ENCODE peak calls at places on chromosomes 5 and 9, in seven cellular contexts. W is transverse colon; F is effector memory CD4-positive, alpha-beta T cell; Q is mammary epithelial cell; O is CD8-positive, alpha-beta memory T cell; L is RWPE2; X is SK-N-SH. T is an unnamed sample. For H3K4me1, the result is how much of the 10 kb centered on the place peaks cover.

GRCh38 chr9:87039809-87040392 is 92.6 kb upstream of the GAS1 start:
- DNase-seq in W (no peak), F (no peak), Q (peak), O (no peak), L (no peak), X (no peak), T (no peak)

GRCh38 chr5:73821003-73821402 is 195.0 kb downstream of the ARHGEF28 start:
- DNase-seq in W (no peak), F (no peak), Q (no peak), O (no peak), L (no peak), X (no peak), T (no peak)

GRCh38 chr5:95731571-95732554 is 727 bp downstream of the RHOBTB3 start:
- DNase-seq in W (peak), F (no peak), Q (peak), O (peak), L (peak), X (peak), T (peak)

GRCh38 chr9:4828776-4829175 is 36.0 kb downstream of the RCL1 start:
- DNase-seq in W (no peak), F (no peak), Q (no peak), O (no peak), L (no peak), X (no peak), T (no peak)

GRCh38 chr9:83707518-83707767 is 315 bp downstream of the UBQLN1 start:
- DNase-seq in W (no peak), F (no peak), Q (peak), O (no peak), L (peak), X (no peak), T (no peak)

GRCh38 chr9:97923529-97924108 is 1.3 kb upstream of the TRMO start:
- DNase-seq in W (peak), F (peak), Q (peak), O (peak), L (no peak), X (peak), T (peak)

GRCh38 chr9:130301483-130302286 is 36.1 kb downstream of the HMCN2 start:
- DNase-seq in W (peak), F (no peak), Q (no peak), O (no peak), L (no peak), X (peak), T (no peak)

GRCh38 chr5:148469446-148470062 is 85.8 kb downstream of the FBXO38 start:
- DNase-seq in W (no peak), F (no peak), Q (no peak), O (no peak), L (no peak), X (no peak), T (no peak)

GRCh38 chr9:93083592-93084470 is 12.2 kb upstream of the CARD19 start:
- DNase-seq in W (no peak), F (no peak), Q (no peak), O (no peak), L (no peak), X (peak), T (no peak)

GRCh38 chr5:53679261-53679660 is 118.8 kb downstream of the NDUFS4 start:
- DNase-seq in W (no peak), F (no peak), Q (peak), O (no peak), L (no peak), X (no peak), T (no peak)

GRCh38 chr9:87193925-87194380 is 246.6 kb upstream of the GAS1 start:
- DNase-seq in W (no peak), F (no peak), Q (peak), O (no peak), L (no peak), X (no peak), T (no peak)

GRCh38 chr9:33351547-33351946 is 50.8 kb downstream of the AQP7 start:
- DNase-seq in W (no peak), F (no peak), Q (peak), O (no peak), L (no peak), X (no peak), T (no peak)

GRCh38 chr9:109705515-109705914 is 74.5 kb upstream of the PALM2AKAP2 start:
- DNase-seq in W (no peak), F (no peak), Q (peak), O (no peak), L (no peak), X (no peak), T (no peak)

GRCh38 chr5:318341-318897 is 3.1 kb upstream of the AHRR start:
- DNase-seq in W (no peak), F (no peak), Q (peak), O (no peak), L (peak), X (no peak), T (no peak)

GRCh38 chr9:14339746-14340145 is 25.8 kb upstream of the NFIB start:
- DNase-seq in W (no peak), F (no peak), Q (no peak), O (no peak), L (no peak), X (no peak), T (no peak)

GRCh38 chr9:134369416-134370212 is 43.4 kb downstream of the RXRA start:
- DNase-seq in W (no peak), F (no peak), Q (no peak), O (no peak), L (no peak), X (no peak), T (no peak)
- H3K4me1 ChIP-seq in W (under half), F (under half), Q (half or more), O (under half), L (half or more), X (under half), T (under half)

GRCh38 chr5:6687501-6687900 is 25.7 kb upstream of the TENT4A start:
- DNase-seq in W (no peak), F (no peak), Q (no peak), O (no peak), L (no peak), X (no peak), T (no peak)
- H3K4me3 ChIP-seq in W (no peak), F (no peak), Q (no peak), O (no peak), L (no peak), X (no peak), T (no peak)

DNA sequence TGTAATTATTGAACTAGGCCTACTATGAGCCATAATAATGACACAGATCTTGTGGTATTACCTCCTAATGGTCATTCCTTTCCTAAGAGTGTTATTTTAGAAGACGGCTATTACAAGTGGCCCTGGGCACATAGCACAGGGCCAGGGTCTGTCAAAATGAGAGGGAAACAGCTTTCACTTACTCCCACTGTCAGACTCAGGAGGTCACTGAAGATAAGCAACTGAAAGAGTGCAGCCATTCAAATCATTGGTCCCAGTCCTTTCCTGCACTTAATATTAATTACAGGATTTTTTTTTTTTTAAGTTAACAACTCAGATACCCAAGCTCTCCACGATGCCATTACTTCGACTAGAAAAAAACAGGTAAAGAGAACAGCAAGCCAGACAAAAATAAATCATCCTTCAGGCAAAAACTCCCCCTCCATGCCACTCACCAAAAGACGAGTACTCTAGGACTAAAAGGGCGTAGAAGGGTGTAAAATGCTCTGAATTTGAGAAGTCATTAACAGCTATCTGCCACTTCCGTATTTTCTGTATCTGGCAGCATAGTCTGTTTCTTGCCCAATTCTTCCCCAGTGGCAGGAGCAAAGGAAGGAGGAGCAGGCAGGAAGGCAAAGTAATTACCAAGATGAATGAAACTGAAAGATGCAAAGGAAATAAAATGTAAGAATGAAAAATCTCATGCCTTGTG is 87.4 kb downstream of the ZNF608 start:
- DNase-seq in W (no peak), F (no peak), Q (no peak), O (no peak), L (no peak), X (no peak), T (no peak)
- H3K4me1 ChIP-seq in W (half or more), F (under half), Q (half or more), O (under half), L (under half), X (half or more), T (under half)

GRCh38 chr5:177447611-177448243 is 1.1 kb downstream of the PRR7 start:
- DNase-seq in W (no peak), F (no peak), Q (peak), O (no peak), L (peak), X (peak), T (no peak)
- H3K4me3 ChIP-seq in W (no peak), F (peak), Q (peak), O (peak), L (peak), X (peak), T (no peak)

GRCh38 chr9:124216474-124217176 is 41.1 kb upstream of the NEK6 start:
- DNase-seq in W (peak), F (no peak), Q (no peak), O (no peak), L (peak), X (no peak), T (no peak)

GRCh38 chr9:124215956-124216355 is 41.8 kb upstream of the NEK6 start:
- DNase-seq in W (no peak), F (no peak), Q (no peak), O (no peak), L (peak), X (no peak), T (no peak)

GRCh38 chr9:124219290-124219605 is 38.5 kb upstream of the NEK6 start:
- DNase-seq in W (no peak), F (no peak), Q (no peak), O (no peak), L (no peak), X (no peak), T (no peak)

GRCh38 chr9:124218438-124219289 is 39.1 kb upstream of the NEK6 start:
- DNase-seq in W (peak), F (no peak), Q (peak), O (no peak), L (peak), X (no peak), T (peak)

DNA sequence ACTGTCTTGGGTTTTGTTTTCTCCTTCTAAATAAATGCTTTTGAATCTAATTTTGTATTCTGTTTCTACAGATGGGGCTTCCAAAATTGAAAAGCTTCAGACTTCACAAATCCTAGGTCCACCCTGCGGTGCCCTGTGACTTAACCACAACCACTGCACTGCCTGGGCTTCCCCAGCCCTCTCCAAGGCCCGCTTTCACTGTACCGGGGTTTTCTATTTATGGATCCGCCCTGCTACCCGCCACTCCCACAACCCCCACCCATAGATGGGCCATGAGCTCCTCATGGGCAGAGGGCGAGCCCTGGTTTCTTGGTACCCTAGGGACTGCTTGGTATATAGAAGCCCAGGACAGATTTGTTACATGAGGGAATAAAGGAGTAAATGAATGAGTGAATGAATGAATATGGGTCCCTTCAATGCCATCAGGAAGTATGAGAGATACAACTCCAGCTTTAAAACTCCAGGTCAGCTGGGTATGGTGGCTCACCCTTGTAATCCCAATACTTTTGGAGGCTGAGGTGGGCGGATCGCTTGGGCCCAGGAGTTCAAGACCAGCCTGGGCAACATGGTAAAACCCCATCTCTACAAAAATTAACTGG is 39.8 kb upstream of the NEK6 start:
- DNase-seq in W (no peak), F (no peak), Q (no peak), O (no peak), L (peak), X (no peak), T (no peak)
- H3K4me1 ChIP-seq in W (under half), F (under half), Q (under half), O (half or more), L (under half), X (under half), T (half or more)

DNA sequence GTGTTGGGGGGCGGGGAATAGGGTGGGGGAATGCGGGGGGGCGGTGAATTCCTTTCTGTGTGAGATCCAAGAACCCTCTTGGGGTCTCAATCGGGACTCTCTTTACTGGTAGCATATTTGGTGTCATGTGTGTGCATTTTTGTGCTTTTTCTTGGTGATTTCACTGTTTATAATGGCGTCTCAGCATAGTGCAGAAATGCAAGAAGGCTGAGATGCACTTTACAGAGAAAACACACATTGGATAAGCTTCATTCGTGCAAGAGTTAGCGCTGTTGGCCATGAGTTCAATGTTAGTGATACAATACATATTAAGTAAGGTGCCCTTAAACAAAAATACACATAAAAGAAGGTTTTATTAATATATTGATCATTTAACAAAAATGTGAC is 771 bp upstream of the ENTPD8 start:
- DNase-seq in W (no peak), F (no peak), Q (no peak), O (no peak), L (no peak), X (no peak), T (no peak)
- H3K4me3 ChIP-seq in W (peak), F (no peak), Q (no peak), O (no peak), L (no peak), X (peak), T (no peak)

GRCh38 chr9:135978650-135979461 is 17.7 kb upstream of the UBAC1 start:
- DNase-seq in W (no peak), F (peak), Q (no peak), O (peak), L (no peak), X (peak), T (peak)
- H3K4me1 ChIP-seq in W (under half), F (under half), Q (under half), O (under half), L (under half), X (under half), T (under half)

DNA sequence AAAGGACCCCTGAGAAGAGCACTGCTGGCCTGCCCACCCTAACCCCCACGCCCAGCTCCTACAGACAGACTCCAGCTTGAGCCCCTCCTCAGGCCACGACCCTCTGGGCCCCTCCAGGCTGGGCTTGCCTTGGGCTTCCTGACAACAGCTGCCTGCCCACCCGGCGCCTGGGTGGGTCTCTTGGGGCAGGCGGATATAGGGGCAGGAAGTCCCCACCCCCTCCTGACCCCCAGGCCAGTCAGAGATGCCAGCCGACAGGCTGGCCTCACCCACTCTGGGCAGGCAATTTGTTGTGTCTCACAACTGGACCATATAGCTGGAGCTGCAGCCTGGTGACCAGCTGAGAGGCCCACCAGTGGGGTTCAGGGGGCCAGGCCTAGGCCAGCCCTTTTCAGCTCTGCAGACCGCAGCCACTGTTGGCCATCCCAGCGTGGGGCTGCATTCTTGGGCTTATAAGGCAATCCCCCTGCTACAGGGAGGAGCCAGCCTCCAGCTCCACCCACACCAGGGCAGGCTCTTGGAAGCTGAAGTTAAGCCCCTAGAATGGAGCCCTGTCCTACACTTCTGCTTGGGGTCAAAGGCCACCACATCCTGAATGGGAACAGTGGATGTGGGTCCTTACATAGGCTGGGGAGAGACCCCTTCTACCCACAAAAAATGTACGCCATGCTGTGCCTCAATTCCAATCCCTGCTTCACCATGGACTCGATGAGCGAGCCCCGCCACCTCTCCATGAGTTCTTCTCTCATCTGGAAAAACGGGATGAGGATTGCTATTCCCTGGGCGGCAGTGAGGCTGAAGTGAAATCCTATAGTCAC is 2.0 kb downstream of the PDLIM7 start:
- DNase-seq in W (peak), F (no peak), Q (peak), O (no peak), L (peak), X (peak), T (no peak)
- H3K4me3 ChIP-seq in W (peak), F (no peak), Q (peak), O (no peak), L (peak), X (peak), T (no peak)

GRCh38 chr5:67198917-67199316 is 2.3 kb upstream of the CD180 start:
- DNase-seq in W (no peak), F (no peak), Q (no peak), O (no peak), L (no peak), X (no peak), T (no peak)

GRCh38 chr5:67200809-67201562 is 4.4 kb upstream of the CD180 start:
- DNase-seq in W (no peak), F (no peak), Q (no peak), O (no peak), L (no peak), X (no peak), T (no peak)

GRCh38 chr5:67201897-67202549 is 5.4 kb upstream of the CD180 start:
- DNase-seq in W (no peak), F (no peak), Q (no peak), O (no peak), L (no peak), X (no peak), T (no peak)

GRCh38 chr5:67197536-67197935 is 937 bp upstream of the CD180 start:
- DNase-seq in W (no peak), F (no peak), Q (no peak), O (no peak), L (no peak), X (no peak), T (no peak)

GRCh38 chr5:67199859-67200258 is 3.3 kb upstream of the CD180 start:
- DNase-seq in W (no peak), F (no peak), Q (no peak), O (no peak), L (no peak), X (no peak), T (no peak)
- H3K4me1 ChIP-seq in W (under half), F (under half), Q (under half), O (under half), L (under half), X (under half), T (under half)

GRCh38 chr5:72556351-72557146 is 49.3 kb upstream of the ZNF366 start:
- DNase-seq in W (peak), F (no peak), Q (no peak), O (peak), L (no peak), X (no peak), T (no peak)

GRCh38 chr5:72557147-72557501 is 49.9 kb upstream of the ZNF366 start:
- DNase-seq in W (no peak), F (no peak), Q (no peak), O (no peak), L (no peak), X (no peak), T (no peak)

GRCh38 chr5:72557576-72558336 is 50.5 kb upstream of the ZNF366 start:
- DNase-seq in W (no peak), F (no peak), Q (no peak), O (no peak), L (no peak), X (no peak), T (no peak)

GRCh38 chr5:72554897-72555296 is 47.7 kb upstream of the ZNF366 start:
- DNase-seq in W (no peak), F (no peak), Q (no peak), O (no peak), L (no peak), X (no peak), T (no peak)

GRCh38 chr5:72555871-72556270 is 48.7 kb upstream of the ZNF366 start:
- DNase-seq in W (no peak), F (no peak), Q (no peak), O (no peak), L (no peak), X (no peak), T (no peak)
- H3K4me3 ChIP-seq in W (no peak), F (no peak), Q (no peak), O (no peak), L (no peak), X (no peak), T (no peak)